ENCODE peak calls at places on chromosome 11, in five cellular contexts. Q is mesenchymal stem cell, J is trophoblast cell, X is H9, M is H1. G is an unnamed sample.

GRCh38 chr11:115660072-115660805 is 156.0 kb upstream of the CADM1 start:
- DNase-seq in X (peak; percentile 34), M (peak; percentile 53), J (peak; percentile 69), Q (peak; percentile 45), G (no peak)

GRCh38 chr11:46637546-46637945 is 20.2 kb downstream of the ATG13 start:
- DNase-seq in X (no peak), J (no peak), Q (no peak), M (no peak), G (no peak)

GRCh38 chr11:14644396-14645246 is 1.0 kb downstream of the PDE3B start:
- DNase-seq in Q (peak; percentile 43), X (peak; percentile 63), M (peak; percentile 71), J (peak; percentile 50), G (peak; percentile 43)

GRCh38 chr11:118129475-118130196 is 23.0 kb downstream of the SCN4B start:
- DNase-seq in X (no peak), Q (no peak), J (no peak), M (no peak), G (no peak)

GRCh38 chr11:68843052-68843561 is 1.4 kb upstream of the CPT1A start:
- DNase-seq in Q (peak; percentile 74), J (no peak), M (no peak), X (no peak), G (no peak)

GRCh38 chr11:57511741-57512430 is 3.6 kb downstream of the SLC43A1 start:
- DNase-seq in J (no peak), X (no peak), M (no peak), Q (no peak), G (no peak)

GRCh38 chr11:127345819-127346459 is 345.4 kb upstream of the KIRREL3 start:
- DNase-seq in X (peak; percentile 48), J (peak; percentile 70), Q (peak; percentile 10), M (peak; percentile 69), G (peak; percentile 39)

GRCh38 chr11:128367573-128367972 is 219.8 kb downstream of the ETS1 start:
- DNase-seq in Q (no peak), X (no peak), M (no peak), J (no peak), G (no peak)

GRCh38 chr11:93085097-93085496 is 112.7 kb downstream of the SLC36A4 start:
- DNase-seq in M (no peak), X (no peak), Q (no peak), J (peak; percentile 21), G (no peak)

GRCh38 chr11:76150141-76150540 is 56.2 kb downstream of the WNT11 start:
- DNase-seq in J (no peak), M (no peak), X (no peak), Q (no peak), G (no peak)

GRCh38 chr11:57458060-57458409 is 2.3 kb upstream of the RTN4RL2 start:
- DNase-seq in M (peak; percentile 67), J (peak; percentile 42), Q (no peak), X (peak; percentile 70), G (no peak)

GRCh38 chr11:27705873-27706820 is 5.9 kb upstream of the BDNF start:
- DNase-seq in X (peak; percentile 53), M (no peak), Q (peak; percentile 52), J (peak; percentile 42), G (no peak)

GRCh38 chr11:27991731-27992130 is 116.2 kb downstream of the KIF18A start:
- DNase-seq in M (no peak), X (no peak), Q (peak; percentile 59), J (no peak), G (no peak)

GRCh38 chr11:75851203-75851602 is 36.2 kb downstream of the UVRAG start:
- DNase-seq in M (no peak), J (no peak), X (no peak), Q (no peak), G (no peak)

GRCh38 chr11:69076129-69076791 is 27.5 kb downstream of the TPCN2 start:
- DNase-seq in Q (no peak), J (no peak), X (no peak), M (no peak), G (no peak)

GRCh38 chr11:128905345-128906184 is 14.4 kb downstream of the KCNJ5 start:
- DNase-seq in J (peak; percentile 64), Q (peak; percentile 54), X (peak; percentile 78), M (peak; percentile 80), G (no peak)

GRCh38 chr11:11348303-11348702 is 4.7 kb downstream of the CSNK2A3 start:
- DNase-seq in M (no peak), J (peak; percentile 37), Q (no peak), X (no peak), G (no peak)

GRCh38 chr11:44753965-44754645 is 27.3 kb downstream of the TSPAN18 start:
- DNase-seq in X (peak; percentile 48), J (no peak), Q (no peak), M (no peak), G (no peak)

GRCh38 chr11:6315811-6316425 is 4.4 kb downstream of the CAVIN3 start:
- DNase-seq in M (peak; percentile 65), X (peak; percentile 78), J (peak; percentile 77), Q (peak; percentile 73), G (peak; percentile 64)

GRCh38 chr11:10526974-10527918 is 13.7 kb downstream of the RNF141 start:
- DNase-seq in X (no peak), M (no peak), Q (peak; percentile 32), J (no peak), G (no peak)

GRCh38 chr11:67285541-67286498 is 3.3 kb upstream of the ANKRD13D start:
- DNase-seq in J (no peak), X (no peak), M (no peak), Q (no peak), G (no peak)

GRCh38 chr11:117171007-117171647 is 7.4 kb upstream of the SIDT2 start:
- DNase-seq in Q (no peak), J (peak; percentile 96), X (no peak), M (no peak), G (no peak)

GRCh38 chr11:134034496-134035381 is 34.1 kb upstream of the JAM3 start:
- DNase-seq in Q (no peak), J (no peak), M (no peak), X (no peak), G (no peak)

GRCh38 chr11:125892994-125893393 is 5.5 kb downstream of the HYLS1 start:
- DNase-seq in X (no peak), M (no peak), Q (no peak), J (no peak), G (no peak)

GRCh38 chr11:69705246-69705856 is 1.5 kb upstream of the FGF19 start:
- DNase-seq in M (peak; percentile 63), X (no peak), J (no peak), Q (no peak), G (peak; percentile 59)

GRCh38 chr11:128948583-128948982 is 5.9 kb upstream of the TP53AIP1 start:
- DNase-seq in Q (no peak), J (no peak), X (peak; percentile 67), M (no peak), G (no peak)

GRCh38 chr11:2461253-2462091 is 16.7 kb downstream of the KCNQ1 start:
- DNase-seq in Q (no peak), X (no peak), J (no peak), M (no peak), G (no peak)

GRCh38 chr11:100578966-100579365 is 108.1 kb upstream of the ARHGAP42 start:
- DNase-seq in Q (peak; percentile 55), M (no peak), J (peak; percentile 73), X (peak; percentile 48), G (no peak)

GRCh38 chr11:63505857-63506528 is at the start of gene LGALS12:
- DNase-seq in J (no peak), X (peak; percentile 56), Q (no peak), M (no peak), G (no peak)

DNA sequence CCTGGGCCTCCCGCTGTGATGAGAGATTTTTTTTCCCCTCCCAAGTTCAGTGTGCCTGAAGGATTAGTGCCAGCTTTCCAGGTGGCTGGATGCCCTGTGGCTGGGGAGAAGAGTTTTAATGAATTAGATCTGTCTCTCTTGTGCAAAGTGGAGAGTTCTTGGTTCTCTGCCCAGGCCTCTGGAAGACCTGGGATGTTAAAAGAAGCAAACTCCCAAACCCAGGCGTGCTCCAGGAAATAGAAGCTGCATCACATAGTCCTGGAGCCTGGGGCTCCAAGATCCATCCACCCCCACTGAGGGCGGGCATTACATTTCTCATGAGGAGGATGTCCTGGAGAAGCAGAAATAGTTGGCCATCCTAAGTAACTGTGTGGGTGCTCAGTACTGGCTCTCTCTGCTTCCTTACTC is 30.6 kb downstream of the SDHAF2 start:
- DNase-seq in X (no peak), M (no peak), J (no peak), Q (no peak), G (no peak)
- H2BK12ac ChIP-seq in X (no peak overlapping the region), M (no peak overlapping the region), J (no peak overlapping the region), Q (no peak overlapping the region), G (no peak overlapping the region)

GRCh38 chr11:72314600-72315386 is 70.8 kb upstream of the PHOX2A start:
- DNase-seq in X (peak; percentile 47), Q (no peak), M (no peak), J (no peak), G (no peak)

GRCh38 chr11:72314199-72314598 is 70.2 kb upstream of the PHOX2A start:
- DNase-seq in Q (no peak), M (no peak), X (no peak), J (no peak), G (no peak)

GRCh38 chr11:72317982-72318381 is 74.0 kb upstream of the PHOX2A start:
- DNase-seq in M (no peak), X (no peak), Q (no peak), J (no peak), G (no peak)

GRCh38 chr11:72319261-72319660 is 75.3 kb upstream of the PHOX2A start:
- DNase-seq in X (no peak), Q (no peak), J (no peak), M (no peak), G (no peak)

DNA sequence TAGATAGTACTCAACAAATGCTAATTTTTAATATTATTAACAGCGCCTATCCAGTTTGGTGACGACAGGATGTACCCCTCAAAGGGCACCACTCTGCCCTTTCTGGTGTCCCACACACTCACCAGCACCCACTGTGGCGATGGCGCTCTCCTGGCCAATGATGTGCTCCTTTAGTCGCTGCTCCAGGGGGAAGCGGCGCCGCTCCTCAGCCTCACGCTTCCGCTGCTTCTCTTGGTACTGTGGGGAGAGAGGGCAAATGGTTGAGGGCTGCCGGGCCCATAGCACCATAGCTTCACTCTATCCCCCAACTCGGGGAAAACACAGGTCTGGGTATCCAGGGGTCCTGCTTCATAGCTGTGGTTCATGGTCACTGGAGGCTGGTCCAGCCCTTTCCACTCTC is 73.0 kb upstream of the PHOX2A start:
- DNase-seq in Q (no peak), X (no peak), J (no peak), M (no peak), G (no peak)
- H2BK12ac ChIP-seq in Q (no peak overlapping the region), X (no peak overlapping the region), J (peak overlapping the region; percentile 27), M (no peak overlapping the region), G (no peak overlapping the region)

DNA sequence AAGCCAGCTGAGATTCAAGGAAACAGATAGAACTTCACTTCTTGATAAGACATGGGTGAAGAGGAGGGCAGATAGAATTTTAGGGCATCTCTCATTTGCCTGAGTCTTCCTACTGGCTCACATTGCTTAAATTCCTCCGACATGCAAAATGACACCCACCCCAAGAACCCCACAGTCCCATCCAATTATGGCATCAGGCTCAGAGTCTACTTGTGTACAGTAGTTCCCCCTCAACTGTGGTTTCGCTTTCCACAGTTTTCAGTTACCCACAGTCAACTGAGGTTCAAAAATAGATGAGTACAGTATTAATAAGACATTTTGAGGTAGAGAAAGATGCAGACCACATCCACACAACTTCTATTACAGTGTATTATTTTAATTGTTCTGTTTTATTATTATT is 99.8 kb downstream of the TTC17 start:
- DNase-seq in J (no peak), X (no peak), Q (no peak), M (no peak), G (no peak)
- H2BK12ac ChIP-seq in J (no peak overlapping the region), X (no peak overlapping the region), Q (no peak overlapping the region), M (no peak overlapping the region), G (no peak overlapping the region)

GRCh38 chr11:95365346-95365745 is 134.3 kb upstream of the SESN3 start:
- DNase-seq in X (no peak), Q (no peak), J (no peak), M (no peak), G (no peak)
- H2BK12ac ChIP-seq in X (no peak overlapping the region), Q (no peak overlapping the region), J (no peak overlapping the region), M (no peak overlapping the region), G (no peak overlapping the region)

G was measured in neuronal stem cell.